ENCODE peak calls at places on chromosomes 3 and 15, in six cellular contexts. One of them, this sample, is unnamed.

GRCh38 chr3:31724681-31725080 is 192.0 kb downstream of the STT3B start:
- DNase-seq in NT2/D1: no peak
- DNase-seq in HCT116: no peak
- DNase-seq in K562: peak
- DNase-seq in H1: no peak
- DNase-seq in HepG2: no peak
- DNase-seq in this sample: no peak

GRCh38 chr3:99909714-99910508 is 92.2 kb downstream of the CMSS1 start:
- DNase-seq in NT2/D1: no peak
- DNase-seq in HCT116: no peak
- DNase-seq in K562: no peak
- DNase-seq in H1: no peak
- DNase-seq in HepG2: peak
- DNase-seq in this sample: no peak

GRCh38 chr15:44298878-44299277 is 10.4 kb downstream of the GOLM2 start:
- DNase-seq in NT2/D1: no peak
- DNase-seq in HCT116: peak
- DNase-seq in K562: peak
- DNase-seq in H1: no peak
- DNase-seq in HepG2: peak
- DNase-seq in this sample: no peak

GRCh38 chr3:156792945-156793344 is 33.2 kb upstream of the LEKR1 start:
- DNase-seq in NT2/D1: no peak
- DNase-seq in HCT116: no peak
- DNase-seq in K562: no peak
- DNase-seq in H1: no peak
- DNase-seq in HepG2: no peak
- DNase-seq in this sample: no peak

GRCh38 chr15:100731259-100732156 is 129.1 kb downstream of the ASB7 start:
- DNase-seq in NT2/D1: no peak
- DNase-seq in HCT116: no peak
- DNase-seq in K562: no peak
- DNase-seq in H1: no peak
- DNase-seq in HepG2: no peak
- DNase-seq in this sample: no peak

GRCh38 chr15:95687056-95687455 is 643.4 kb upstream of the NR2F2 start:
- DNase-seq in NT2/D1: no peak
- DNase-seq in HCT116: no peak
- DNase-seq in K562: no peak
- DNase-seq in H1: no peak
- DNase-seq in HepG2: no peak
- DNase-seq in this sample: no peak

GRCh38 chr3:182793663-182794454 is 555 bp downstream of the ATP11B start:
- DNase-seq in NT2/D1: peak
- DNase-seq in HCT116: no peak
- DNase-seq in K562: peak
- DNase-seq in H1: no peak
- DNase-seq in HepG2: peak
- DNase-seq in this sample: no peak

GRCh38 chr3:58063424-58063823 is 55.2 kb downstream of the FLNB start:
- DNase-seq in NT2/D1: no peak
- DNase-seq in HCT116: no peak
- DNase-seq in K562: peak
- DNase-seq in H1: no peak
- DNase-seq in HepG2: no peak
- DNase-seq in this sample: no peak

GRCh38 chr15:75156306-75157215 is 45.1 kb upstream of the C15orf39 start:
- DNase-seq in NT2/D1: no peak
- DNase-seq in HCT116: no peak
- DNase-seq in K562: no peak
- DNase-seq in H1: peak
- DNase-seq in HepG2: no peak
- DNase-seq in this sample: no peak

GRCh38 chr15:27480642-27481041 is 509.7 kb downstream of the GABRG3 start:
- DNase-seq in NT2/D1: no peak
- DNase-seq in HCT116: no peak
- DNase-seq in K562: no peak
- DNase-seq in H1: no peak
- DNase-seq in HepG2: no peak
- DNase-seq in this sample: no peak

GRCh38 chr3:143119974-143120715 is 574 bp downstream of the CHST2 start:
- DNase-seq in NT2/D1: peak
- DNase-seq in HCT116: no peak
- DNase-seq in K562: peak
- DNase-seq in H1: no peak
- DNase-seq in HepG2: no peak
- DNase-seq in this sample: no peak

GRCh38 chr3:20104167-20104661 is 64.0 kb downstream of the KAT2B start:
- DNase-seq in NT2/D1: no peak
- DNase-seq in HCT116: no peak
- DNase-seq in K562: no peak
- DNase-seq in H1: no peak
- DNase-seq in HepG2: no peak
- DNase-seq in this sample: peak

GRCh38 chr3:106242779-106243178 is 374.0 kb upstream of the CBLB start:
- DNase-seq in NT2/D1: no peak
- DNase-seq in HCT116: no peak
- DNase-seq in K562: no peak
- DNase-seq in H1: no peak
- DNase-seq in HepG2: no peak
- DNase-seq in this sample: no peak

GRCh38 chr3:65265511-65265910 is 577.7 kb upstream of the ADAMTS9 start:
- DNase-seq in NT2/D1: no peak
- DNase-seq in HCT116: no peak
- DNase-seq in K562: no peak
- DNase-seq in H1: no peak
- DNase-seq in HepG2: no peak
- DNase-seq in this sample: no peak

GRCh38 chr3:155339052-155339451 is 45.6 kb upstream of the STRIT1 start:
- DNase-seq in NT2/D1: no peak
- DNase-seq in HCT116: no peak
- DNase-seq in K562: no peak
- DNase-seq in H1: no peak
- DNase-seq in HepG2: no peak
- DNase-seq in this sample: no peak

GRCh38 chr3:168025076-168025475 is 70.6 kb downstream of the GOLIM4 start:
- DNase-seq in NT2/D1: no peak
- DNase-seq in HCT116: no peak
- DNase-seq in K562: no peak
- DNase-seq in H1: no peak
- DNase-seq in HepG2: no peak
- DNase-seq in this sample: no peak

GRCh38 chr3:122982202-122983185 is 45.1 kb downstream of the SEMA5B start:
- DNase-seq in NT2/D1: no peak
- DNase-seq in HCT116: no peak
- DNase-seq in K562: peak
- DNase-seq in H1: no peak
- DNase-seq in HepG2: peak
- DNase-seq in this sample: no peak

GRCh38 chr3:29285356-29286070 is 4.6 kb downstream of the RBMS3 start:
- DNase-seq in NT2/D1: no peak
- DNase-seq in HCT116: no peak
- DNase-seq in K562: no peak
- DNase-seq in H1: no peak
- DNase-seq in HepG2: no peak
- DNase-seq in this sample: no peak

GRCh38 chr15:82803793-82804574 is 1.9 kb downstream of the FSD2 start:
- DNase-seq in NT2/D1: no peak
- DNase-seq in HCT116: no peak
- DNase-seq in K562: no peak
- DNase-seq in H1: no peak
- DNase-seq in HepG2: no peak
- DNase-seq in this sample: no peak

GRCh38 chr3:117695321-117695720 is 985.7 kb downstream of the TUSC7 start:
- DNase-seq in NT2/D1: no peak
- DNase-seq in HCT116: no peak
- DNase-seq in K562: no peak
- DNase-seq in H1: no peak
- DNase-seq in HepG2: no peak
- DNase-seq in this sample: no peak

GRCh38 chr3:68876112-68876713 is 56.1 kb downstream of the TAFA4 start:
- DNase-seq in NT2/D1: peak
- DNase-seq in HCT116: peak
- DNase-seq in K562: peak
- DNase-seq in H1: peak
- DNase-seq in HepG2: peak
- DNase-seq in this sample: peak

GRCh38 chr3:4834403-4834866 is 144.8 kb upstream of the BHLHE40 start:
- DNase-seq in NT2/D1: no peak
- DNase-seq in HCT116: no peak
- DNase-seq in K562: no peak
- DNase-seq in H1: no peak
- DNase-seq in HepG2: no peak
- DNase-seq in this sample: no peak

GRCh38 chr15:99435138-99435695 is 130.6 kb upstream of the MEF2A start:
- DNase-seq in NT2/D1: no peak
- DNase-seq in HCT116: no peak
- DNase-seq in K562: no peak
- DNase-seq in H1: no peak
- DNase-seq in HepG2: no peak
- DNase-seq in this sample: no peak

GRCh38 chr15:91196768-91197167 is 96.7 kb downstream of the SV2B start:
- DNase-seq in NT2/D1: no peak
- DNase-seq in HCT116: no peak
- DNase-seq in K562: no peak
- DNase-seq in H1: no peak
- DNase-seq in HepG2: no peak
- DNase-seq in this sample: no peak

GRCh38 chr3:197026481-197026866 is 3.1 kb downstream of the MELTF start:
- DNase-seq in NT2/D1: no peak
- DNase-seq in HCT116: no peak
- DNase-seq in K562: peak
- DNase-seq in H1: no peak
- DNase-seq in HepG2: no peak
- DNase-seq in this sample: no peak

GRCh38 chr3:45409921-45410320 is 21.5 kb downstream of the LARS2 start:
- DNase-seq in NT2/D1: no peak
- DNase-seq in HCT116: no peak
- DNase-seq in K562: no peak
- DNase-seq in H1: no peak
- DNase-seq in HepG2: no peak
- DNase-seq in this sample: no peak

GRCh38 chr3:13141991-13142412 is 68.8 kb upstream of the IQSEC1 start:
- DNase-seq in NT2/D1: peak
- DNase-seq in HCT116: no peak
- DNase-seq in K562: peak
- DNase-seq in H1: peak
- DNase-seq in HepG2: no peak
- DNase-seq in this sample: no peak

GRCh38 chr3:112351823-112352222 is 18.9 kb downstream of the CD200 start:
- DNase-seq in NT2/D1: no peak
- DNase-seq in HCT116: no peak
- DNase-seq in K562: no peak
- DNase-seq in H1: no peak
- DNase-seq in HepG2: no peak
- DNase-seq in this sample: no peak

GRCh38 chr3:11558918-11559815 is 84.5 kb downstream of the VGLL4 start:
- DNase-seq in NT2/D1: no peak
- DNase-seq in HCT116: no peak
- DNase-seq in K562: no peak
- DNase-seq in H1: no peak
- DNase-seq in HepG2: peak
- DNase-seq in this sample: no peak

GRCh38 chr15:71538181-71538580 is 272.2 kb upstream of the NR2E3 start:
- DNase-seq in NT2/D1: no peak
- DNase-seq in HCT116: no peak
- DNase-seq in K562: no peak
- DNase-seq in H1: no peak
- DNase-seq in HepG2: no peak
- DNase-seq in this sample: no peak

GRCh38 chr15:31326729-31327673 is at the start of gene KLF13:
- DNase-seq in NT2/D1: no peak
- DNase-seq in HCT116: no peak
- DNase-seq in K562: peak
- DNase-seq in H1: no peak
- DNase-seq in HepG2: no peak
- DNase-seq in this sample: no peak

GRCh38 chr15:81843226-81843625 is 202.6 kb downstream of the MEX3B start:
- DNase-seq in NT2/D1: no peak
- DNase-seq in HCT116: no peak
- DNase-seq in K562: no peak
- DNase-seq in H1: no peak
- DNase-seq in HepG2: no peak
- DNase-seq in this sample: peak

GRCh38 chr15:60493166-60493565 is 14.2 kb upstream of the ICE2 start:
- DNase-seq in NT2/D1: no peak
- DNase-seq in HCT116: no peak
- DNase-seq in K562: no peak
- DNase-seq in H1: no peak
- DNase-seq in HepG2: peak
- DNase-seq in this sample: no peak

GRCh38 chr3:63967675-63968611 is 55.4 kb downstream of the PSMD6 start:
- DNase-seq in NT2/D1: no peak
- DNase-seq in HCT116: no peak
- DNase-seq in K562: peak
- DNase-seq in H1: no peak
- DNase-seq in HepG2: peak
- DNase-seq in this sample: peak
- TF ChIP-seq ZNF274 in NT2/D1: no peak
- TF ChIP-seq ZNF274 in HCT116: no peak
- TF ChIP-seq ZNF274 in K562: no peak
- TF ChIP-seq ZNF274 in H1: no peak
- TF ChIP-seq ZNF274 in HepG2: no peak
- TF ChIP-seq ZNF274 in this sample: no peak

DNA sequence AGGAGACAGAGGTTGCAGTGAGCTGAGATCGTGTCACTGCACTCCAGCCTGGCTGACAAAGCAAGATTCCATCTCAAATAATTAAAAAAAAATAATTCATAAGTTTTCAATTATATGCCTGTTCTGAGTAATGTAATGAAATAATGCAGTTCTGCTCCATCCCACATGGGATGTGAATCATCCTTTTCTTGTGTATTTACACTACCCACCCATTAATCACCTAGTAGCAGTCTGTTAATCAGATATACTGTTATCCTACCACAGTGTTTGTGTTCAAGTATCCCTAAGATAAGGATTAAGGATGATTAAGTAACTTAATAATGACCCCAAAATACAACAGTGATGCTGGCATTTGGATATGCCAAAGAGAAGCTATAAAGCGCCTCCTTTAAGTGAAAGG is 38.8 kb downstream of the PIGB start:
- DNase-seq in NT2/D1: no peak
- DNase-seq in HCT116: no peak
- DNase-seq in K562: no peak
- DNase-seq in H1: no peak
- DNase-seq in HepG2: no peak
- DNase-seq in this sample: no peak
- TF ChIP-seq ZNF274 in NT2/D1: no peak
- TF ChIP-seq ZNF274 in HCT116: no peak
- TF ChIP-seq ZNF274 in K562: no peak
- TF ChIP-seq ZNF274 in H1: no peak
- TF ChIP-seq ZNF274 in HepG2: no peak
- TF ChIP-seq ZNF274 in this sample: no peak

GRCh38 chr3:161314836-161315391 is 56.4 kb downstream of the SPTSSB start:
- DNase-seq in NT2/D1: no peak
- DNase-seq in HCT116: no peak
- DNase-seq in K562: no peak
- DNase-seq in H1: no peak
- DNase-seq in HepG2: no peak
- DNase-seq in this sample: no peak
- TF ChIP-seq ZNF274 in NT2/D1: no peak
- TF ChIP-seq ZNF274 in HCT116: no peak
- TF ChIP-seq ZNF274 in K562: no peak
- TF ChIP-seq ZNF274 in H1: no peak
- TF ChIP-seq ZNF274 in HepG2: no peak
- TF ChIP-seq ZNF274 in this sample: no peak

GRCh38 chr3:127096256-127097008 is 96.5 kb upstream of the PRR23E start:
- DNase-seq in NT2/D1: no peak
- DNase-seq in HCT116: no peak
- DNase-seq in K562: no peak
- DNase-seq in H1: no peak
- DNase-seq in HepG2: no peak
- DNase-seq in this sample: no peak
- TF ChIP-seq ZNF274 in NT2/D1: no peak
- TF ChIP-seq ZNF274 in HCT116: no peak
- TF ChIP-seq ZNF274 in K562: no peak
- TF ChIP-seq ZNF274 in H1: no peak
- TF ChIP-seq ZNF274 in HepG2: no peak
- TF ChIP-seq ZNF274 in this sample: no peak